ENCODE peak calls at places on chromosomes 1 and 21, in seven cellular contexts. O is heart left ventricle, H is sigmoid colon, P is body of pancreas, C is stomach, T is ovary, E is suprapubic skin. W is an unnamed sample.

GRCh38 chr1:2516946-2517345 is 9.4 kb downstream of the PANK4 start:
- DNase-seq in O (no peak), H (no peak), P (no peak), C (no peak), T (no peak), E (no peak), W (no peak)

GRCh38 chr1:55582078-55582477 is 366.9 kb upstream of the USP24 start:
- DNase-seq in O (no peak), H (no peak), P (no peak), C (no peak), T (no peak), E (no peak), W (no peak)

GRCh38 chr1:11851171-11851570 is 3.6 kb upstream of the NPPA start:
- DNase-seq in O (no peak), H (no peak), P (no peak), C (no peak), T (no peak), E (no peak), W (no peak)

GRCh38 chr1:72431810-72432209 is 149.5 kb upstream of the NEGR1 start:
- DNase-seq in O (no peak), H (no peak), P (no peak), C (no peak), T (no peak), E (no peak), W (no peak)

GRCh38 chr1:179031284-179031683 is 5.6 kb downstream of the FAM20B start:
- DNase-seq in O (no peak), H (no peak), P (no peak), C (no peak), T (no peak), E (no peak), W (no peak)

GRCh38 chr1:109214695-109215623 is 1.2 kb downstream of the SARS1 start:
- DNase-seq in O (no peak), H (peak), P (peak), C (peak), T (no peak), E (no peak), W (peak)

GRCh38 chr1:15680131-15680530 is 4.0 kb upstream of the PLEKHM2 start:
- DNase-seq in O (no peak), H (no peak), P (no peak), C (peak), T (no peak), E (no peak), W (no peak)

GRCh38 chr21:46181953-46182547 is 2.2 kb downstream of the SPATC1L start:
- DNase-seq in O (peak), H (peak), P (no peak), C (no peak), T (peak), E (peak), W (no peak)

GRCh38 chr1:27979151-27979858 is 19.5 kb downstream of the XKR8 start:
- DNase-seq in O (no peak), H (no peak), P (no peak), C (no peak), T (no peak), E (no peak), W (no peak)

GRCh38 chr1:2540816-2541492 is 10.9 kb upstream of the HES5 start:
- DNase-seq in O (no peak), H (no peak), P (no peak), C (no peak), T (no peak), E (no peak), W (no peak)

GRCh38 chr1:151693057-151693651 is 23.4 kb downstream of the CELF3 start:
- DNase-seq in O (no peak), H (no peak), P (no peak), C (no peak), T (no peak), E (no peak), W (no peak)

GRCh38 chr21:45109831-45110492 is 35.6 kb downstream of the ADARB1 start:
- DNase-seq in O (no peak), H (no peak), P (no peak), C (no peak), T (no peak), E (no peak), W (no peak)

GRCh38 chr1:25117233-25117823 is 115.0 kb downstream of the SYF2 start:
- DNase-seq in O (no peak), H (no peak), P (no peak), C (peak), T (no peak), E (no peak), W (no peak)

GRCh38 chr21:44299458-44300261 is at the start of gene PFKL:
- DNase-seq in O (peak), H (peak), P (peak), C (peak), T (peak), E (no peak), W (peak)

GRCh38 chr1:117609471-117609911 is 3.6 kb downstream of the TENT5C start:
- DNase-seq in O (no peak), H (peak), P (no peak), C (no peak), T (no peak), E (no peak), W (peak)

GRCh38 chr1:60857851-60858250 is 224.5 kb upstream of the NFIA start:
- DNase-seq in O (no peak), H (no peak), P (no peak), C (no peak), T (no peak), E (no peak), W (no peak)

GRCh38 chr21:44658913-44659595 is 1.3 kb downstream of the KRTAP12-3 start:
- DNase-seq in O (no peak), H (no peak), P (no peak), C (no peak), T (no peak), E (no peak), W (no peak)

GRCh38 chr1:234989019-234989418 is 139.6 kb downstream of the TOMM20 start:
- DNase-seq in O (no peak), H (peak), P (no peak), C (no peak), T (no peak), E (no peak), W (no peak)

GRCh38 chr21:36773111-36773510 is 74.2 kb downstream of the SIM2 start:
- DNase-seq in O (peak), H (peak), P (peak), C (peak), T (peak), E (no peak), W (peak)

GRCh38 chr1:161994153-161994814 is 29.4 kb downstream of the OLFML2B start:
- DNase-seq in O (no peak), H (peak), P (no peak), C (no peak), T (no peak), E (no peak), W (no peak)

GRCh38 chr21:32772281-32773047 is 909 bp upstream of the PAXBP1 start:
- DNase-seq in O (no peak), H (no peak), P (peak), C (peak), T (peak), E (no peak), W (peak)

GRCh38 chr1:90505806-90506205 is 211.3 kb downstream of the BARHL2 start:
- DNase-seq in O (no peak), H (no peak), P (no peak), C (no peak), T (no peak), E (no peak), W (no peak)

GRCh38 chr1:155827450-155827849 is 29.6 kb downstream of the GON4L start:
- DNase-seq in O (no peak), H (no peak), P (no peak), C (no peak), T (no peak), E (no peak), W (no peak)

DNA sequence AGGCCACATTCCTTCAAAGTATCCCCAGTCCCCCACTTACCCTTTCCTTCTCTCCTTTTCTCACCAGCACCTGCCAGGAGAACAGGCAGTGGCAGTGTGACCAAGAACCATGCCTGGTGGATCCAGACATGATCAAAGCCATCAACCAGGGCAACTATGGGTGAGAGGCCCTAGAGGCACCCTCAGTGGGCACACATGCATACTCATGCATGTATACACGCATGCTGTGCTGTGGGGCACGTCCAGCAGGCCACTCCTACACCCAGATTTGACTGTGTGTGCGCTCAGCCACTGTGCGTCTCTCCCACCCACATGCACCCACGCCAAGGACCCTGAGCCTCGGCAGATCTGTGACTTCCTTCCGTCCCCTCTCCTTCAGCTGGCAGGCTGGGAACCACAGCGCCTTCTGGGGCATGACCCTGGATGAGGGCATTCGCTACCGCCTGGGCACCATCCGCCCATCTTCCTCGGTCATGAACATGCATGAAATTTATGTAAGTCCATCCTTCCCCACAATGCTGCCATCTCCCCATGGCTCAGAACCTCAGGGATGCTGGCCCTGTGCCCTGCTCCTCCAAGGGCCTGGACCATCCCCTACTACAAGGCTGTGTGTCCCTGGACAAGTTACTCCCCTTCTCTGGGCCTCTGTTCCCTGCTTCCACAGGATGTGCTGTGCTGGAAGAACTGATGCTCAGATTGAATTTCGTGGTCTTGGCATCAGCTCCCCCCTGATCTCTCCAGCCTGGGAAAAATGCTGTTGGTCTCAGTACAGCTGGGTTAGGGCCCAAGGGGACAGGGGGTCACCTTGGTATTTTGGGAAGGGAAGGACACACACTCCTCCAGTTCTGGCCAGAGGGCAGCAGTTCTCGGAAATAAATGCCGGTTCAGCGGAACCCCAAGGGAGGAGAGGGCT is 7.0 kb downstream of the TINAGL1 start:
- DNase-seq in O (peak), H (no peak), P (no peak), C (no peak), T (peak), E (no peak), W (no peak)
- H3K4me3 ChIP-seq in O (peak), H (no peak), P (no peak), C (no peak), T (no peak), E (no peak), W (no peak)

GRCh38 chr1:219308367-219308766 is 134.7 kb downstream of the LYPLAL1 start:
- DNase-seq in O (no peak), H (no peak), P (no peak), C (no peak), T (no peak), E (no peak), W (no peak)

GRCh38 chr1:219299420-219299819 is 125.7 kb downstream of the LYPLAL1 start:
- DNase-seq in O (no peak), H (no peak), P (no peak), C (no peak), T (no peak), E (no peak), W (no peak)

GRCh38 chr1:219302697-219303096 is 129.0 kb downstream of the LYPLAL1 start:
- DNase-seq in O (no peak), H (no peak), P (no peak), C (no peak), T (no peak), E (no peak), W (no peak)

GRCh38 chr1:219310181-219310728 is 136.6 kb downstream of the LYPLAL1 start:
- DNase-seq in O (no peak), H (no peak), P (no peak), C (no peak), T (no peak), E (no peak), W (no peak)

GRCh38 chr1:219304227-219305226 is 130.8 kb downstream of the LYPLAL1 start:
- DNase-seq in O (no peak), H (no peak), P (no peak), C (no peak), T (no peak), E (no peak), W (no peak)
- TF ChIP-seq CTCF in O (no peak), H (no peak), P (no peak), C (no peak), T (no peak), E (no peak), W (no peak)

GRCh38 chr1:57747818-57748217 is 324.0 kb upstream of the DAB1 start:
- DNase-seq in O (no peak), H (no peak), P (no peak), C (no peak), T (no peak), E (no peak), W (no peak)

GRCh38 chr1:57748696-57749095 is 324.8 kb upstream of the DAB1 start:
- DNase-seq in O (no peak), H (no peak), P (no peak), C (no peak), T (no peak), E (no peak), W (no peak)

GRCh38 chr1:57752847-57753246 is 329.0 kb upstream of the DAB1 start:
- DNase-seq in O (no peak), H (no peak), P (no peak), C (no peak), T (no peak), E (no peak), W (no peak)
- TF ChIP-seq POLR2A in O (no peak), H (no peak), P (no peak), C (no peak), T (no peak), E (no peak), W (no peak)

GRCh38 chr1:225896937-225897549 is 8.1 kb upstream of the LEFTY1 start:
- DNase-seq in O (no peak), H (no peak), P (peak), C (peak), T (no peak), E (no peak), W (peak)
- H3K4me3 ChIP-seq in O (no peak), H (no peak), P (no peak), C (no peak), T (no peak), E (no peak), W (no peak)

GRCh38 chr1:157995575-157996169 is 2.2 kb downstream of the KIRREL1 start:
- DNase-seq in O (no peak), H (peak), P (no peak), C (no peak), T (no peak), E (no peak), W (no peak)
- TF ChIP-seq CTCF in O (no peak), H (no peak), P (no peak), C (no peak), T (no peak), E (no peak), W (no peak)